ENCODE peak calls at places on chromosomes 12 and 14, in four cellular contexts. K is suprapubic skin; M is astrocyte of the spinal cord; T is stimulated activated CD4-positive, alpha-beta T cell treated with anti-CD3 and anti-CD28 coated beads, Interleukin-15, amount 100 ng/mL, for 24 hours. Y is an unnamed sample.

GRCh38 chr12:98653866-98654493 is 8.9 kb downstream of the APAF1 start:
- DNase-seq in T (no peak), K (no peak), M (peak; percentile 68), Y (peak; percentile 26)

GRCh38 chr12:57825451-57825850 is 6.9 kb upstream of the AVIL start:
- DNase-seq in T (no peak), M (no peak), K (no peak), Y (no peak)

GRCh38 chr14:87175175-87175574 is 817.8 kb downstream of the GALC start:
- DNase-seq in K (no peak), M (no peak), T (no peak), Y (no peak)

GRCh38 chr12:15633201-15633600 is 156.0 kb downstream of the EPS8 start:
- DNase-seq in T (no peak), M (no peak), K (no peak), Y (no peak)

GRCh38 chr14:93064411-93065271 is 51.1 kb downstream of the ITPK1 start:
- DNase-seq in K (no peak), T (no peak), M (peak; percentile 43), Y (no peak)

GRCh38 chr14:92982941-92983340 is 60.0 kb downstream of the CHGA start:
- DNase-seq in M (peak; percentile 33), K (no peak), T (no peak), Y (no peak)

GRCh38 chr14:75373616-75374015 is 54.2 kb upstream of the JDP2 start:
- DNase-seq in K (no peak), M (no peak), T (no peak), Y (no peak)

GRCh38 chr14:90105756-90106155 is 44.0 kb downstream of the KCNK13 start:
- DNase-seq in K (no peak), T (no peak), M (no peak), Y (no peak)

GRCh38 chr14:85542623-85543022 is 12.7 kb downstream of the FLRT2 start:
- DNase-seq in T (no peak), K (no peak), M (no peak), Y (no peak)

GRCh38 chr12:119692410-119692809 is 24.5 kb downstream of the PRKAB1 start:
- DNase-seq in T (no peak), M (no peak), K (no peak), Y (no peak)

GRCh38 chr14:57066887-57067513 is 201.7 kb downstream of the EXOC5 start:
- DNase-seq in M (peak; percentile 7), K (no peak), T (peak; percentile 59), Y (no peak)

GRCh38 chr14:20989787-20990600 is at the start of gene METTL17:
- DNase-seq in K (peak; percentile 96), T (peak; percentile 92), M (peak; percentile 98), Y (peak; percentile 95)

GRCh38 chr12:90854136-90854689 is 100.8 kb downstream of the CCER1 start:
- DNase-seq in T (peak; percentile 12), M (peak; percentile 68), K (no peak), Y (peak; percentile 37)

GRCh38 chr14:95609398-95609990 is 74.6 kb downstream of the GLRX5 start:
- DNase-seq in T (peak; percentile 40), K (no peak), M (peak; percentile 3), Y (no peak)

GRCh38 chr12:3842517-3842916 is 30.7 kb downstream of the PARP11 start:
- DNase-seq in M (no peak), T (no peak), K (no peak), Y (no peak)

GRCh38 chr12:116890330-116890729 is 9.1 kb upstream of the HRK start:
- DNase-seq in T (no peak), M (no peak), K (no peak), Y (no peak)

GRCh38 chr12:86950043-86950838 is 694.0 kb upstream of the MGAT4C start:
- DNase-seq in M (no peak), T (no peak), K (no peak), Y (no peak)

GRCh38 chr14:87461704-87462103 is 531.3 kb downstream of the GALC start:
- DNase-seq in M (no peak), T (no peak), K (no peak), Y (no peak)